ENCODE peak calls at places on chromosomes 7 and 10, in four cellular contexts. I is G401, F is IMR-90, O is left lung. V is an unnamed sample.

GRCh38 chr7:986766-987722 is 4.1 kb downstream of the CYP2W1 start:
- DNase-seq in I (no peak), F (no peak), O (peak), V (no peak)

GRCh38 chr7:23055582-23056178 is 41.8 kb upstream of the HYCC1 start:
- DNase-seq in I (peak), F (peak), O (no peak), V (no peak)

GRCh38 chr7:67375427-67375826 is 378.8 kb downstream of the TYW1 start:
- DNase-seq in I (no peak), F (no peak), O (no peak), V (no peak)

GRCh38 chr7:72032934-72033333 is 379.2 kb downstream of the CALN1 start:
- DNase-seq in I (peak), F (no peak), O (no peak), V (no peak)

GRCh38 chr7:129037585-129037984 is 17.3 kb downstream of the TNPO3 start:
- DNase-seq in I (no peak), F (no peak), O (no peak), V (no peak)

GRCh38 chr10:30645340-30645827 is 15.8 kb upstream of the LYZL2 start:
- DNase-seq in I (no peak), F (peak), O (no peak), V (peak)

GRCh38 chr7:69845721-69846495 is 247.6 kb downstream of the AUTS2 start:
- DNase-seq in I (no peak), F (no peak), O (no peak), V (no peak)

GRCh38 chr10:131475803-131476202 is 164.3 kb upstream of the TCERG1L start:
- DNase-seq in I (no peak), F (no peak), O (no peak), V (no peak)

GRCh38 chr10:124653811-124654651 is 90.1 kb downstream of the FAM53B start:
- DNase-seq in I (peak), F (no peak), O (peak), V (no peak)

GRCh38 chr7:34121366-34121765 is 216.0 kb downstream of the BMPER start:
- DNase-seq in I (no peak), F (peak), O (no peak), V (no peak)

GRCh38 chr10:35335718-35336083 is 608 bp upstream of the CCNY start:
- DNase-seq in I (no peak), F (no peak), O (peak), V (no peak)

GRCh38 chr10:73818402-73818801 is 7.0 kb upstream of the NDST2 start:
- DNase-seq in I (no peak), F (no peak), O (no peak), V (no peak)

GRCh38 chr10:121300723-121301122 is 297.5 kb downstream of the FGFR2 start:
- DNase-seq in I (no peak), F (no peak), O (no peak), V (no peak)

GRCh38 chr7:45133352-45133751 is 21.9 kb upstream of the TBRG4 start:
- DNase-seq in I (no peak), F (no peak), O (no peak), V (no peak)

GRCh38 chr7:30699706-30700495 is 17.6 kb upstream of the CRHR2 start:
- DNase-seq in I (no peak), F (no peak), O (no peak), V (no peak)

GRCh38 chr7:30926323-30926722 is 14.7 kb downstream of the AQP1 start:
- DNase-seq in I (no peak), F (no peak), O (no peak), V (peak)

V was measured in sigmoid colon.